ENCODE peak calls at places on chromosomes 6 and 20, in ten cellular contexts. D, Y, F, X, C, V, L, H, A and N are unnamed samples.

GRCh38 chr6:485655-486054 is 94.1 kb downstream of the IRF4 start:
- DNase-seq in A (no peak), L (no peak), X (no peak), H (no peak), F (no peak), V (no peak), Y (no peak), C (no peak), D (no peak), N (no peak)

GRCh38 chr20:33830371-33830770 is 19.2 kb downstream of the CHMP4B start:
- DNase-seq in C (no peak), D (no peak), L (peak), V (no peak), H (no peak), X (no peak), A (no peak), F (no peak), Y (no peak), N (no peak)

GRCh38 chr20:41005361-41005729 is 23.3 kb upstream of the TOP1 start:
- DNase-seq in H (no peak), Y (peak), V (no peak), D (peak), X (no peak), C (no peak), A (no peak), L (peak), F (no peak), N (no peak)

GRCh38 chr20:23446505-23446904 is 6.2 kb downstream of the CST11 start:
- DNase-seq in A (peak), F (peak), L (peak), C (peak), V (no peak), H (no peak), X (peak), Y (no peak), D (no peak), N (no peak)

GRCh38 chr6:11043961-11044711 is at the start of gene ELOVL2:
- DNase-seq in Y (peak), C (no peak), A (peak), H (no peak), D (no peak), V (peak), X (peak), F (peak), L (no peak), N (no peak)

GRCh38 chr6:121645100-121645745 is 209.8 kb downstream of the GJA1 start:
- DNase-seq in C (peak), D (no peak), H (no peak), L (peak), A (no peak), F (no peak), Y (no peak), V (no peak), X (peak), N (peak)

GRCh38 chr6:44006872-44007303 is 120.4 kb downstream of the MRPL14 start:
- DNase-seq in L (no peak), F (no peak), A (no peak), X (no peak), Y (no peak), D (no peak), C (no peak), H (no peak), V (no peak), N (no peak)

GRCh38 chr6:107345398-107345797 is 114.0 kb downstream of the PDSS2 start:
- DNase-seq in A (no peak), L (no peak), V (no peak), X (no peak), D (no peak), C (no peak), H (no peak), Y (no peak), F (no peak), N (no peak)

GRCh38 chr6:42313941-42314570 is 96.4 kb upstream of the MRPS10 start:
- DNase-seq in V (no peak), A (no peak), H (no peak), F (no peak), Y (no peak), L (peak), D (no peak), C (no peak), X (no peak), N (no peak)

GRCh38 chr6:73802366-73802765 is 106.4 kb downstream of the CD109 start:
- DNase-seq in A (no peak), F (no peak), V (no peak), Y (no peak), H (no peak), X (no peak), D (no peak), L (peak), C (no peak), N (no peak)

GRCh38 chr6:141610741-141611140 is 522.0 kb upstream of the GJE1 start:
- DNase-seq in C (no peak), V (no peak), Y (no peak), H (no peak), X (no peak), D (no peak), A (no peak), L (peak), F (no peak), N (no peak)

GRCh38 chr6:140602431-140602836 is 1228.0 kb upstream of the CITED2 start:
- DNase-seq in C (no peak), L (no peak), F (no peak), X (no peak), A (no peak), Y (no peak), D (no peak), H (no peak), V (no peak), N (no peak)

GRCh38 chr6:138182939-138183791 is 21.4 kb downstream of the ARFGEF3 start:
- DNase-seq in D (no peak), X (no peak), F (no peak), L (no peak), H (no peak), C (no peak), A (no peak), Y (no peak), V (no peak), N (no peak)

GRCh38 chr6:16754864-16755263 is 6.4 kb downstream of the ATXN1 start:
- DNase-seq in F (no peak), Y (no peak), H (no peak), V (no peak), A (no peak), C (no peak), L (no peak), X (no peak), D (no peak), N (no peak)

GRCh38 chr6:85404497-85405174 is 45.2 kb upstream of the NT5E start:
- DNase-seq in X (no peak), D (peak), F (no peak), C (no peak), V (no peak), Y (no peak), H (no peak), A (no peak), L (peak), N (no peak)

GRCh38 chr6:5656226-5656625 is 350.5 kb downstream of the NRN1 start:
- DNase-seq in C (no peak), X (no peak), F (no peak), A (no peak), H (no peak), L (no peak), V (no peak), D (no peak), Y (no peak), N (no peak)